ENCODE peak calls at places on chromosomes 5 and 9, in six cellular contexts. X is cardiac fibroblast, I is fibroblast of the aortic adventitia, V is ovary, C is prostate gland, P is psoas muscle. B is an unnamed sample.

GRCh38 chr5:90221947-90222346 is 187.6 kb downstream of the CETN3 start:
- DNase-seq in P (no peak), V (no peak), X (peak), C (no peak), I (peak), B (peak)

GRCh38 chr5:124725040-124725434 is 21.4 kb downstream of the ZNF608 start:
- DNase-seq in V (no peak), X (no peak), I (no peak), P (no peak), C (no peak), B (no peak)

GRCh38 chr9:116435706-116436105 is 251.4 kb upstream of the TRIM32 start:
- DNase-seq in V (no peak), X (no peak), I (no peak), C (no peak), P (no peak), B (no peak)

GRCh38 chr9:133396952-133397351 is 20.8 kb downstream of the STKLD1 start:
- DNase-seq in C (no peak), I (no peak), P (no peak), X (peak), V (no peak), B (peak)

GRCh38 chr9:129740666-129741464 is 12.0 kb downstream of the PTGES start:
- DNase-seq in I (no peak), V (no peak), P (no peak), C (no peak), X (no peak), B (no peak)

GRCh38 chr9:110370316-110370715 is 32.7 kb upstream of the TXNDC8 start:
- DNase-seq in I (peak), P (no peak), V (no peak), C (no peak), X (peak), B (peak)

GRCh38 chr9:104028827-104029226 is 65.3 kb upstream of the SMC2 start:
- DNase-seq in I (no peak), C (no peak), V (no peak), X (no peak), P (no peak), B (no peak)

GRCh38 chr9:124110307-124110915 is 98.8 kb downstream of the LHX2 start:
- DNase-seq in X (peak), P (peak), I (peak), V (peak), C (peak), B (peak)

GRCh38 chr5:154934881-154935280 is 3.1 kb downstream of the GEMIN5 start:
- DNase-seq in P (no peak), X (no peak), V (no peak), C (no peak), I (no peak), B (no peak)

GRCh38 chr5:169610606-169611005 is 26.5 kb upstream of the DOCK2 start:
- DNase-seq in V (no peak), X (peak), P (no peak), I (no peak), C (no peak), B (peak)

GRCh38 chr5:1594336-1595106 is 70.8 kb upstream of the LPCAT1 start:
- DNase-seq in V (peak), X (peak), I (peak), C (peak), P (peak), B (peak)

GRCh38 chr9:123954921-123955320 is 25.0 kb upstream of the DENND1A start:
- DNase-seq in I (peak), X (peak), C (no peak), V (no peak), P (no peak), B (peak)

GRCh38 chr5:110916373-110917049 is 155.0 kb upstream of the TSLP start:
- DNase-seq in X (peak), I (peak), C (no peak), V (no peak), P (no peak), B (peak)

GRCh38 chr5:90898330-90899013 is 339.9 kb downstream of the ADGRV1 start:
- DNase-seq in I (peak), V (no peak), X (peak), C (no peak), P (no peak), B (peak)

GRCh38 chr5:119031905-119032304 is 39.0 kb upstream of the DMXL1 start:
- DNase-seq in X (no peak), P (no peak), C (no peak), V (no peak), I (no peak), B (no peak)

GRCh38 chr5:135493406-135494180 is 41.4 kb upstream of the TIFAB start:
- DNase-seq in X (peak), V (no peak), P (no peak), C (peak), I (peak), B (peak)

GRCh38 chr5:61332369-61332745 is 299 bp downstream of the ZSWIM6 start:
- DNase-seq in X (peak), P (peak), V (no peak), C (peak), I (no peak), B (peak)

GRCh38 chr9:15885464-15885863 is 332.6 kb downstream of the CCDC171 start:
- DNase-seq in P (no peak), I (no peak), C (no peak), X (no peak), V (no peak), B (no peak)

GRCh38 chr5:138726848-138727247 is 26.4 kb upstream of the CTNNA1 start:
- DNase-seq in P (no peak), X (no peak), V (no peak), I (no peak), C (no peak), B (no peak)

GRCh38 chr5:56172225-56172624 is 60.9 kb downstream of the ANKRD55 start:
- DNase-seq in I (peak), P (no peak), X (peak), C (no peak), V (no peak), B (peak)

GRCh38 chr9:131734165-131734610 is 5.7 kb downstream of the RAPGEF1 start:
- DNase-seq in V (no peak), I (no peak), X (peak), P (peak), C (no peak), B (peak)

GRCh38 chr9:77935974-77936373 is 95.6 kb downstream of the GNAQ start:
- DNase-seq in I (no peak), V (no peak), X (no peak), P (no peak), C (no peak), B (no peak)

GRCh38 chr5:5135957-5136676 is 4.0 kb upstream of the ADAMTS16 start:
- DNase-seq in P (no peak), X (peak), C (no peak), I (no peak), V (no peak), B (no peak)

GRCh38 chr5:118126159-118126558 is 862.2 kb downstream of the DTWD2 start:
- DNase-seq in V (no peak), X (peak), C (no peak), P (no peak), I (no peak), B (peak)

GRCh38 chr5:3597002-3597726 is 1.5 kb downstream of the IRX1 start:
- DNase-seq in X (no peak), V (no peak), C (no peak), I (peak), P (no peak), B (no peak)

GRCh38 chr9:35910613-35911488 is 1.6 kb downstream of the SPAAR start:
- DNase-seq in P (peak), C (peak), X (peak), V (no peak), I (peak), B (peak)

GRCh38 chr5:117590944-117591343 is 1016.3 kb upstream of the SEMA6A start:
- DNase-seq in C (no peak), I (no peak), P (no peak), X (peak), V (no peak), B (peak)

GRCh38 chr9:134418986-134419683 is 92.9 kb downstream of the RXRA start:
- DNase-seq in C (no peak), V (peak), I (no peak), P (no peak), X (no peak), B (no peak)

GRCh38 chr5:6584727-6585126 is 48.1 kb downstream of the NSUN2 start:
- DNase-seq in X (no peak), I (no peak), V (no peak), C (no peak), P (no peak), B (no peak)

GRCh38 chr5:55324815-55325418 is 17.1 kb downstream of the MTREX start:
- DNase-seq in I (peak), X (peak), C (no peak), P (no peak), V (no peak), B (peak)

GRCh38 chr9:114167591-114168091 is 12.3 kb downstream of the COL27A1 start:
- DNase-seq in P (no peak), V (no peak), X (no peak), I (no peak), C (no peak), B (no peak)

GRCh38 chr5:25405850-25406249 is 761.1 kb upstream of the CDH10 start:
- DNase-seq in P (no peak), X (no peak), I (no peak), V (no peak), C (no peak), B (no peak)

GRCh38 chr5:172910828-172911627 is 48.2 kb upstream of the RPL26L1 start:
- DNase-seq in I (peak), C (no peak), P (peak), X (peak), V (no peak), B (peak)

GRCh38 chr5:176629317-176629852 is 949 bp downstream of the SNCB start:
- DNase-seq in X (no peak), V (no peak), C (no peak), P (no peak), I (no peak), B (no peak)
- H3K4me3 ChIP-seq in X (peak), V (no peak), C (no peak), P (peak), I (no peak), B (no peak)

DNA sequence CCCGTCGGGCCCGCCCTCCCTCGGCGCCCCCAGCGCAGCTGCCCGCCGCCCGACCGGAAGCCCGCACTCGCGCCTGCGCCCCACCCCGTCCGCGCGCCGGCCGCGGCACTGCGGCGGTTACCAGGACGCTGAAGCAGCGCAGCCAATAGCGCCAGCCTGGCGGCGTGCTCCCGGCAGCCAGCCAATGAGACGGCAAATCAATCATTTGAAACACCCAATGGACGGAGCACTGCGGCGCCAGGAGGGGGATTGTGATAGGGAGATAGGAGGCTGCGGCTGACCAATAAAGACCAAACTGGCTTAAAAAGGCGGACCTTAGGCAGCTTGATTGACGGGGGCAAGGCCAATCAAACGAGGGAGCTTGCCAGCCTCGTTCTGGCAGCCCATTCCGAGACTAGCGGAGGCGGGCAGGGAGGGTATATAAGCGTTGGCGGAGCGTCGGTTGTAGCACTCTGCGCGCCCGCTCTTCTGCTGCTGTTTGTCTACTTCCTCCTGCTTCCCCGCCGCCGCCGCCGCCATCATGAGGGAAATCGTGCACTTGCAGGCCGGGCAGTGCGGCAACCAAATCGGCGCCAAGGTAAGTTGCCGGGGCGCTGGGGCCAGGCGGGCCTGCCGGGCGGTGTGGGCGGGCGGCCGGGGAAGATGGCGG is at the start of gene TUBB4B:
- DNase-seq in V (peak), C (peak), X (peak), I (peak), P (peak), B (peak)
- TF ChIP-seq CTCF in V (peak), C (peak), X (no peak), I (no peak), P (no peak), B (no peak)

GRCh38 chr9:113057193-113057592 is 669 bp upstream of the ZFP37 start:
- DNase-seq in X (no peak), C (no peak), P (no peak), I (no peak), V (no peak), B (no peak)
- H3K4me3 ChIP-seq in X (peak), C (peak), P (peak), I (peak), V (peak), B (peak)

DNA sequence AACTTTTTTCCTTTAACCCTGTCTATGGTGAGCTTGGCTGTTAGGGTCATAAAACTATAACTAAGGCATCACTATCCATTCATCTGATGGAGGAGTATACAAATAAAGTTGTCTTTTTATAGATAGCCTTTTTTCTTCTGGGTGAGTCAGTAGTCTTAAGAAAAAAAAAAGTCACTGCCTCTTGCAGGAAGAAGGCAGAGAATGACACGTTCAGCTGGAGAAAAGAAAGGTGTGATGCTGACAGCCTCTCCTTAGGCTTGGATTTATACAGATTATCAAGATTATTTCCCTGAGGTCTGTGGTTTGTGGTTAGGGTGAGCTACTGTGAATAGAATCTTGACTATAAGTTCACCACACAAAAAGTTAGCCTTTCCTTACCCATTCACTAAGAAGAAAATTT is 23.0 kb downstream of the EPB41L4B start:
- DNase-seq in V (no peak), X (peak), I (peak), C (no peak), P (no peak), B (peak)
- TF ChIP-seq CTCF in V (no peak), X (no peak), I (no peak), C (no peak), P (no peak), B (no peak)

DNA sequence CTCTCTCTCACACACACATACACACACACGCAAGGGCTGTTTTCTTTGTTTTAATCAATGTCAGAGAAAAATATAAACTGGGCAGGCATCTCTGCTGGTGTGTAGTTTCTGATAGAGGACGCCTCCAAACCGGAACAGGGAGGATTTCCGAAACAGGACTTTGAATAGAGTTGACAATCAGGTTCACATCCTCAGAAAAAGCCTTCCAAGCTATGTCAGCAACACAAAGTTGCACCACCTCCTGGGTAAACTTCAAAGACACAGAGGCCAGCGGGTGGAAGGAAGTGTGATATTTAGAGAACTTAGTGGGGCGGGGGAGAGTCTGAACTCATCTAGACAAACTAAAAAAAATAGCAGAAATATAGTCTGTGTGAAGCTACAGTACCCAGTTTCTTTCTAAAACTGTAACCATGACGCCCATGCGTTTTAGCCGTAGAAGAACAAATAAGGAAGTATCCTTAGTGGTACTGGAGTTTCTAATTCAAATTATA is 1.2 kb downstream of the ST8SIA4 start:
- DNase-seq in V (no peak), I (no peak), C (no peak), P (peak), X (peak), B (peak)
- H3K4me3 ChIP-seq in V (peak), I (peak), C (peak), P (peak), X (peak), B (peak)

GRCh38 chr5:179746872-179747271 is 14.2 kb downstream of the MAML1 start:
- DNase-seq in C (no peak), P (no peak), V (no peak), X (no peak), I (no peak), B (no peak)

GRCh38 chr5:179747815-179748214 is 15.2 kb downstream of the MAML1 start:
- DNase-seq in P (no peak), V (no peak), X (no peak), C (no peak), I (no peak), B (no peak)

GRCh38 chr5:179754024-179754423 is 21.4 kb downstream of the MAML1 start:
- DNase-seq in P (no peak), I (no peak), X (no peak), C (no peak), V (no peak), B (no peak)

GRCh38 chr5:179755022-179755421 is 22.4 kb downstream of the MAML1 start:
- DNase-seq in I (no peak), X (no peak), V (no peak), P (no peak), C (no peak), B (peak)

DNA sequence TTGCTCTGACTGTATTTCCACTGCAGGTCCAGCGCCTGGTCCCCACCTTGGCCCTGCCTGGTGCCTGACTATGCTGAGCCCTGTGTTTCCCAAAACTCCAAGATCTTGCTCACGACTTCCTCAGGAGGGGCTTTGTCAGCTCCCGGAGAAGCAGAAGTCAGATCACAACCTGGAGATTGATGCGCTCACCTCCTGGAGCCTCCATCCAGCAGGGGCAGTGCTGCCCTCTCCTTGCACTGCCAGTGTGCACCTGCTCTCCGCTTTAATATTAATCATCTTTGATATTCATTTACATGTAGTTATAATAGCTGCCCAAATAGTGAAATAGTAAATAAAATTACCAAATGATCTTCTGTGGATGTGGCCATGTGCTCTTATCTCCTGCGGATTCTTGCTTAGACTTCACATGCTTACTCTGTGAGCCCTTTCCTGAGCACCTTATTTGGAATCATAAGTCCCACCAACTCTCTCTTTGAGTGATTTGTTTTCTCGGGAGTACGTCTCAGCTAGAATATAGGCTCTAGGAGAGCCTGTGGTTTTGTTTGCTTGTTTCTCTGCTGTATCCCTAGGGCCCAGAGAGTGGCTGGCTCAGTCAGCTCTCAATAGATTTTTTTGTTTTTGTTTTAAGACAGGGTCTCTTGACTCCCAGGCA is 17.4 kb downstream of the MAML1 start:
- DNase-seq in I (no peak), X (no peak), P (no peak), C (no peak), V (no peak), B (no peak)
- TF ChIP-seq CTCF in I (no peak), X (no peak), P (no peak), C (no peak), V (no peak), B (no peak)

GRCh38 chr9:128706045-128706444 is 3.7 kb downstream of the PKN3 start:
- DNase-seq in I (no peak), X (no peak), V (no peak), C (no peak), P (peak), B (no peak)

GRCh38 chr9:128702949-128703615 is 779 bp downstream of the PKN3 start:
- DNase-seq in X (no peak), P (peak), V (no peak), C (no peak), I (no peak), B (no peak)

GRCh38 chr9:128705051-128705965 is 3.0 kb downstream of the PKN3 start:
- DNase-seq in I (no peak), V (no peak), X (no peak), P (peak), C (no peak), B (no peak)

GRCh38 chr9:128703616-128704355 is 1.5 kb downstream of the PKN3 start:
- DNase-seq in X (no peak), V (no peak), I (no peak), P (peak), C (no peak), B (no peak)

GRCh38 chr9:128704356-128704670 is 2.0 kb downstream of the PKN3 start:
- DNase-seq in I (no peak), V (no peak), X (no peak), C (no peak), P (no peak), B (no peak)
- H3K4me3 ChIP-seq in I (no peak), V (no peak), X (no peak), C (no peak), P (peak), B (no peak)

GRCh38 chr5:8577792-8578191 is 708.8 kb downstream of the MTRR start:
- DNase-seq in X (peak), P (no peak), C (no peak), V (no peak), I (no peak), B (peak)

GRCh38 chr5:8570529-8570928 is 701.6 kb downstream of the MTRR start:
- DNase-seq in X (no peak), C (no peak), I (no peak), P (no peak), V (no peak), B (no peak)

GRCh38 chr5:8581047-8581446 is 712.1 kb downstream of the MTRR start:
- DNase-seq in X (no peak), P (no peak), C (no peak), I (no peak), V (no peak), B (no peak)

GRCh38 chr5:8580298-8580697 is 711.4 kb downstream of the MTRR start:
- DNase-seq in P (no peak), C (no peak), X (no peak), I (no peak), V (no peak), B (no peak)

GRCh38 chr5:8576178-8576577 is 707.2 kb downstream of the MTRR start:
- DNase-seq in C (no peak), X (no peak), V (no peak), I (no peak), P (no peak), B (no peak)
- TF ChIP-seq CTCF in C (no peak), X (no peak), V (no peak), I (no peak), P (no peak), B (no peak)

GRCh38 chr9:127396253-127396807 is 639 bp upstream of the SLC2A8 start:
- DNase-seq in C (no peak), V (no peak), I (no peak), X (no peak), P (no peak), B (no peak)

GRCh38 chr9:127397722-127398647 is 1.0 kb downstream of the SLC2A8 start:
- DNase-seq in C (peak), P (peak), I (no peak), V (peak), X (peak), B (peak)

GRCh38 chr9:127396808-127397721 is at the start of gene SLC2A8:
- DNase-seq in V (peak), P (peak), I (peak), X (peak), C (peak), B (peak)

GRCh38 chr9:127399736-127400269 is 2.8 kb downstream of the SLC2A8 start:
- DNase-seq in C (no peak), P (no peak), I (no peak), V (no peak), X (no peak), B (no peak)

GRCh38 chr9:127398715-127399400 is 1.9 kb downstream of the SLC2A8 start:
- DNase-seq in V (no peak), C (no peak), I (no peak), X (no peak), P (no peak), B (no peak)
- H3K4me3 ChIP-seq in V (peak), C (no peak), I (no peak), X (no peak), P (peak), B (no peak)